ENCODE peak calls at places on chromosomes 7 and 10, in ten cellular contexts. One of them, this sample, is unnamed.
A peak's percentile ranks its signal among the peaks of the same experiment; 100 is the strongest.

GRCh38 chr10:59991117-59991516 is 84.8 kb upstream of the CCDC6 start:
- DNase-seq in stimulated activated CD4-positive, alpha-beta T cell treated with anti-CD3 and anti-CD28 coated beads, Interleukin-1b, Interleukin-23, amount 100 ng/mL, for 4 hours: no peak
- DNase-seq in tibial nerve: no peak
- DNase-seq in cardiac muscle cell: no peak
- DNase-seq in T follicular helper cell: no peak
- DNase-seq in erythroblast: no peak
- DNase-seq in GM20000: no peak
- DNase-seq in activated T-cell treated with anti-CD3 and anti-CD28 coated beads, Interleukin-2, amount 50 U/mL, for 4 hours: no peak
- DNase-seq in posterior vena cava: no peak
- DNase-seq in AG08395: no peak
- DNase-seq in this sample: no peak

GRCh38 chr10:7572435-7572834 is 94.3 kb downstream of the ITIH5 start:
- DNase-seq in GM20000: no peak
- DNase-seq in posterior vena cava: no peak
- DNase-seq in activated T-cell treated with anti-CD3 and anti-CD28 coated beads, Interleukin-2, amount 50 U/mL, for 4 hours: no peak
- DNase-seq in stimulated activated CD4-positive, alpha-beta T cell treated with anti-CD3 and anti-CD28 coated beads, Interleukin-1b, Interleukin-23, amount 100 ng/mL, for 4 hours: no peak
- DNase-seq in erythroblast: no peak
- DNase-seq in cardiac muscle cell: no peak
- DNase-seq in T follicular helper cell: no peak
- DNase-seq in AG08395: peak; percentile 64
- DNase-seq in tibial nerve: no peak
- DNase-seq in this sample: no peak

GRCh38 chr10:12594448-12594944 is 245.1 kb downstream of the CAMK1D start:
- DNase-seq in activated T-cell treated with anti-CD3 and anti-CD28 coated beads, Interleukin-2, amount 50 U/mL, for 4 hours: no peak
- DNase-seq in T follicular helper cell: no peak
- DNase-seq in GM20000: no peak
- DNase-seq in erythroblast: no peak
- DNase-seq in posterior vena cava: no peak
- DNase-seq in AG08395: no peak
- DNase-seq in tibial nerve: no peak
- DNase-seq in stimulated activated CD4-positive, alpha-beta T cell treated with anti-CD3 and anti-CD28 coated beads, Interleukin-1b, Interleukin-23, amount 100 ng/mL, for 4 hours: no peak
- DNase-seq in cardiac muscle cell: no peak
- DNase-seq in this sample: no peak

GRCh38 chr10:123912466-123913201 is 21.0 kb upstream of the CPXM2 start:
- DNase-seq in erythroblast: no peak
- DNase-seq in AG08395: no peak
- DNase-seq in tibial nerve: no peak
- DNase-seq in T follicular helper cell: no peak
- DNase-seq in stimulated activated CD4-positive, alpha-beta T cell treated with anti-CD3 and anti-CD28 coated beads, Interleukin-1b, Interleukin-23, amount 100 ng/mL, for 4 hours: no peak
- DNase-seq in activated T-cell treated with anti-CD3 and anti-CD28 coated beads, Interleukin-2, amount 50 U/mL, for 4 hours: no peak
- DNase-seq in GM20000: no peak
- DNase-seq in cardiac muscle cell: no peak
- DNase-seq in posterior vena cava: no peak
- DNase-seq in this sample: no peak

GRCh38 chr10:60943372-60944158 is 420 bp downstream of the RHOBTB1 start:
- DNase-seq in AG08395: peak; percentile 64
- DNase-seq in tibial nerve: peak; percentile 26
- DNase-seq in T follicular helper cell: no peak
- DNase-seq in posterior vena cava: peak; percentile 93
- DNase-seq in GM20000: peak; percentile 45
- DNase-seq in activated T-cell treated with anti-CD3 and anti-CD28 coated beads, Interleukin-2, amount 50 U/mL, for 4 hours: no peak
- DNase-seq in stimulated activated CD4-positive, alpha-beta T cell treated with anti-CD3 and anti-CD28 coated beads, Interleukin-1b, Interleukin-23, amount 100 ng/mL, for 4 hours: no peak
- DNase-seq in erythroblast: peak; percentile 58
- DNase-seq in cardiac muscle cell: peak; percentile 74
- DNase-seq in this sample: peak; percentile 13

GRCh38 chr7:47570649-47571050 is 11.3 kb downstream of the TNS3 start:
- DNase-seq in T follicular helper cell: no peak
- DNase-seq in posterior vena cava: no peak
- DNase-seq in GM20000: no peak
- DNase-seq in activated T-cell treated with anti-CD3 and anti-CD28 coated beads, Interleukin-2, amount 50 U/mL, for 4 hours: no peak
- DNase-seq in stimulated activated CD4-positive, alpha-beta T cell treated with anti-CD3 and anti-CD28 coated beads, Interleukin-1b, Interleukin-23, amount 100 ng/mL, for 4 hours: no peak
- DNase-seq in tibial nerve: no peak
- DNase-seq in erythroblast: no peak
- DNase-seq in AG08395: peak; percentile 54
- DNase-seq in cardiac muscle cell: no peak
- DNase-seq in this sample: no peak

GRCh38 chr10:93032105-93032808 is 28.3 kb upstream of the CYP26C1 start:
- DNase-seq in posterior vena cava: no peak
- DNase-seq in cardiac muscle cell: no peak
- DNase-seq in GM20000: no peak
- DNase-seq in activated T-cell treated with anti-CD3 and anti-CD28 coated beads, Interleukin-2, amount 50 U/mL, for 4 hours: no peak
- DNase-seq in erythroblast: no peak
- DNase-seq in T follicular helper cell: no peak
- DNase-seq in tibial nerve: no peak
- DNase-seq in stimulated activated CD4-positive, alpha-beta T cell treated with anti-CD3 and anti-CD28 coated beads, Interleukin-1b, Interleukin-23, amount 100 ng/mL, for 4 hours: no peak
- DNase-seq in AG08395: no peak
- DNase-seq in this sample: no peak

GRCh38 chr10:43075612-43076003 is 1.3 kb upstream of the RET start:
- DNase-seq in AG08395: no peak
- DNase-seq in tibial nerve: no peak
- DNase-seq in erythroblast: peak; percentile 17
- DNase-seq in GM20000: peak; percentile 48
- DNase-seq in activated T-cell treated with anti-CD3 and anti-CD28 coated beads, Interleukin-2, amount 50 U/mL, for 4 hours: no peak
- DNase-seq in stimulated activated CD4-positive, alpha-beta T cell treated with anti-CD3 and anti-CD28 coated beads, Interleukin-1b, Interleukin-23, amount 100 ng/mL, for 4 hours: no peak
- DNase-seq in posterior vena cava: no peak
- DNase-seq in cardiac muscle cell: no peak
- DNase-seq in T follicular helper cell: no peak
- DNase-seq in this sample: no peak

GRCh38 chr10:14397069-14397468 is 66.3 kb upstream of the FRMD4A start:
- DNase-seq in T follicular helper cell: no peak
- DNase-seq in AG08395: peak; percentile 94
- DNase-seq in posterior vena cava: peak; percentile 90
- DNase-seq in cardiac muscle cell: no peak
- DNase-seq in stimulated activated CD4-positive, alpha-beta T cell treated with anti-CD3 and anti-CD28 coated beads, Interleukin-1b, Interleukin-23, amount 100 ng/mL, for 4 hours: no peak
- DNase-seq in tibial nerve: peak; percentile 30
- DNase-seq in activated T-cell treated with anti-CD3 and anti-CD28 coated beads, Interleukin-2, amount 50 U/mL, for 4 hours: no peak
- DNase-seq in GM20000: no peak
- DNase-seq in erythroblast: no peak
- DNase-seq in this sample: no peak

GRCh38 chr7:140915948-140916555 is 8.7 kb downstream of the BRAF start:
- DNase-seq in GM20000: no peak
- DNase-seq in stimulated activated CD4-positive, alpha-beta T cell treated with anti-CD3 and anti-CD28 coated beads, Interleukin-1b, Interleukin-23, amount 100 ng/mL, for 4 hours: no peak
- DNase-seq in tibial nerve: no peak
- DNase-seq in T follicular helper cell: no peak
- DNase-seq in cardiac muscle cell: no peak
- DNase-seq in activated T-cell treated with anti-CD3 and anti-CD28 coated beads, Interleukin-2, amount 50 U/mL, for 4 hours: no peak
- DNase-seq in erythroblast: no peak
- DNase-seq in posterior vena cava: no peak
- DNase-seq in AG08395: no peak
- DNase-seq in this sample: no peak

GRCh38 chr10:89591111-89591795 is 53.8 kb downstream of the PANK1 start:
- DNase-seq in stimulated activated CD4-positive, alpha-beta T cell treated with anti-CD3 and anti-CD28 coated beads, Interleukin-1b, Interleukin-23, amount 100 ng/mL, for 4 hours: no peak
- DNase-seq in activated T-cell treated with anti-CD3 and anti-CD28 coated beads, Interleukin-2, amount 50 U/mL, for 4 hours: no peak
- DNase-seq in erythroblast: no peak
- DNase-seq in AG08395: no peak
- DNase-seq in posterior vena cava: no peak
- DNase-seq in T follicular helper cell: no peak
- DNase-seq in tibial nerve: no peak
- DNase-seq in GM20000: no peak
- DNase-seq in cardiac muscle cell: no peak
- DNase-seq in this sample: no peak

GRCh38 chr10:86099542-86100334 is 266.9 kb downstream of the GRID1 start:
- DNase-seq in activated T-cell treated with anti-CD3 and anti-CD28 coated beads, Interleukin-2, amount 50 U/mL, for 4 hours: no peak
- DNase-seq in posterior vena cava: peak; percentile 64
- DNase-seq in T follicular helper cell: no peak
- DNase-seq in erythroblast: no peak
- DNase-seq in stimulated activated CD4-positive, alpha-beta T cell treated with anti-CD3 and anti-CD28 coated beads, Interleukin-1b, Interleukin-23, amount 100 ng/mL, for 4 hours: no peak
- DNase-seq in tibial nerve: no peak
- DNase-seq in cardiac muscle cell: no peak
- DNase-seq in AG08395: no peak
- DNase-seq in GM20000: no peak
- DNase-seq in this sample: no peak

GRCh38 chr7:36261019-36261754 is 108.1 kb downstream of the EEPD1 start:
- DNase-seq in tibial nerve: no peak
- DNase-seq in erythroblast: no peak
- DNase-seq in T follicular helper cell: no peak
- DNase-seq in AG08395: no peak
- DNase-seq in cardiac muscle cell: no peak
- DNase-seq in GM20000: peak; percentile 30
- DNase-seq in posterior vena cava: no peak
- DNase-seq in stimulated activated CD4-positive, alpha-beta T cell treated with anti-CD3 and anti-CD28 coated beads, Interleukin-1b, Interleukin-23, amount 100 ng/mL, for 4 hours: no peak
- DNase-seq in activated T-cell treated with anti-CD3 and anti-CD28 coated beads, Interleukin-2, amount 50 U/mL, for 4 hours: no peak
- DNase-seq in this sample: no peak

GRCh38 chr7:46281071-46281470 is 360.0 kb upstream of the IGFBP3 start:
- DNase-seq in activated T-cell treated with anti-CD3 and anti-CD28 coated beads, Interleukin-2, amount 50 U/mL, for 4 hours: no peak
- DNase-seq in tibial nerve: no peak
- DNase-seq in stimulated activated CD4-positive, alpha-beta T cell treated with anti-CD3 and anti-CD28 coated beads, Interleukin-1b, Interleukin-23, amount 100 ng/mL, for 4 hours: no peak
- DNase-seq in GM20000: no peak
- DNase-seq in T follicular helper cell: no peak
- DNase-seq in posterior vena cava: no peak
- DNase-seq in erythroblast: no peak
- DNase-seq in AG08395: no peak
- DNase-seq in cardiac muscle cell: no peak
- DNase-seq in this sample: no peak

GRCh38 chr10:110075726-110076125 is 67.9 kb downstream of the ADD3 start:
- DNase-seq in T follicular helper cell: no peak
- DNase-seq in AG08395: no peak
- DNase-seq in stimulated activated CD4-positive, alpha-beta T cell treated with anti-CD3 and anti-CD28 coated beads, Interleukin-1b, Interleukin-23, amount 100 ng/mL, for 4 hours: no peak
- DNase-seq in cardiac muscle cell: no peak
- DNase-seq in posterior vena cava: no peak
- DNase-seq in GM20000: no peak
- DNase-seq in tibial nerve: no peak
- DNase-seq in activated T-cell treated with anti-CD3 and anti-CD28 coated beads, Interleukin-2, amount 50 U/mL, for 4 hours: no peak
- DNase-seq in erythroblast: no peak
- DNase-seq in this sample: no peak